ENCODE peak calls at places on chromosomes 11 and 22, in four cellular contexts. One of them, this sample, is unnamed.

GRCh38 chr11:62573006-62573591 is 592 bp downstream of the EEF1G start:
- DNase-seq in substantia nigra: peak
- DNase-seq in kidney: peak
- DNase-seq in cardiac muscle cell: peak
- DNase-seq in this sample: peak

GRCh38 chr11:87879118-87879517 is 296.1 kb downstream of the RAB38 start:
- DNase-seq in kidney: no peak
- DNase-seq in cardiac muscle cell: peak
- DNase-seq in substantia nigra: no peak
- DNase-seq in this sample: no peak

GRCh38 chr11:34640050-34640971 is 19.4 kb downstream of the EHF start:
- DNase-seq in cardiac muscle cell: no peak
- DNase-seq in substantia nigra: no peak
- DNase-seq in kidney: peak
- DNase-seq in this sample: no peak

GRCh38 chr11:48024635-48025071 is 44.3 kb downstream of the PTPRJ start:
- DNase-seq in kidney: no peak
- DNase-seq in cardiac muscle cell: no peak
- DNase-seq in substantia nigra: peak
- DNase-seq in this sample: peak

GRCh38 chr11:125724125-125724524 is 22.0 kb upstream of the PATE1 start:
- DNase-seq in kidney: no peak
- DNase-seq in substantia nigra: no peak
- DNase-seq in cardiac muscle cell: peak
- DNase-seq in this sample: peak

GRCh38 chr11:61815790-61816735 is 740 bp downstream of the FADS1 start:
- DNase-seq in kidney: peak
- DNase-seq in substantia nigra: peak
- DNase-seq in cardiac muscle cell: peak
- DNase-seq in this sample: peak

GRCh38 chr11:69500285-69501120 is 19.0 kb downstream of the LINC01488 start:
- DNase-seq in kidney: peak
- DNase-seq in substantia nigra: no peak
- DNase-seq in cardiac muscle cell: no peak
- DNase-seq in this sample: no peak

GRCh38 chr11:125343086-125343731 is 152.9 kb downstream of the FEZ1 start:
- DNase-seq in substantia nigra: no peak
- DNase-seq in kidney: no peak
- DNase-seq in cardiac muscle cell: no peak
- DNase-seq in this sample: no peak

GRCh38 chr11:68855205-68855978 is 13.7 kb upstream of the CPT1A start:
- DNase-seq in cardiac muscle cell: peak
- DNase-seq in substantia nigra: peak
- DNase-seq in kidney: peak
- DNase-seq in this sample: peak

GRCh38 chr22:23402275-23403151 is 177.6 kb downstream of the IGLL1 start:
- DNase-seq in substantia nigra: peak
- DNase-seq in kidney: peak
- DNase-seq in cardiac muscle cell: peak
- DNase-seq in this sample: peak

GRCh38 chr11:126308271-126308671 is 4.4 kb downstream of the DCPS start:
- DNase-seq in substantia nigra: no peak
- DNase-seq in cardiac muscle cell: no peak
- DNase-seq in kidney: no peak
- DNase-seq in this sample: no peak

GRCh38 chr11:31812392-31813241 is 1.5 kb upstream of the PAX6 start:
- DNase-seq in cardiac muscle cell: no peak
- DNase-seq in kidney: peak
- DNase-seq in substantia nigra: no peak
- DNase-seq in this sample: no peak

GRCh38 chr22:24112188-24112587 is 69.1 kb upstream of the SUSD2 start:
- DNase-seq in substantia nigra: no peak
- DNase-seq in kidney: no peak
- DNase-seq in cardiac muscle cell: peak
- DNase-seq in this sample: no peak

GRCh38 chr11:123188508-123189165 is 6.4 kb downstream of the CLMP start:
- DNase-seq in cardiac muscle cell: peak
- DNase-seq in kidney: no peak
- DNase-seq in substantia nigra: peak
- DNase-seq in this sample: peak

GRCh38 chr11:71999360-71999759 is 651 bp downstream of the IL18BP start:
- DNase-seq in substantia nigra: no peak
- DNase-seq in cardiac muscle cell: peak
- DNase-seq in kidney: peak
- DNase-seq in this sample: no peak

GRCh38 chr22:18031670-18032454 is 7.5 kb upstream of the MICAL3 start:
- DNase-seq in kidney: peak
- DNase-seq in cardiac muscle cell: peak
- DNase-seq in substantia nigra: no peak
- DNase-seq in this sample: peak

GRCh38 chr22:36328635-36329216 is 59.0 kb downstream of the MYH9 start:
- DNase-seq in substantia nigra: peak
- DNase-seq in cardiac muscle cell: peak
- DNase-seq in kidney: peak
- DNase-seq in this sample: no peak

GRCh38 chr22:39556970-39557811 is 13.4 kb upstream of the CACNA1I start:
- DNase-seq in cardiac muscle cell: peak
- DNase-seq in substantia nigra: no peak
- DNase-seq in kidney: no peak
- DNase-seq in this sample: peak

GRCh38 chr11:47204633-47204989 is 10.2 kb upstream of the DDB2 start:
- DNase-seq in substantia nigra: no peak
- DNase-seq in cardiac muscle cell: peak
- DNase-seq in kidney: no peak
- DNase-seq in this sample: peak

GRCh38 chr11:72834905-72835304 is 20.7 kb downstream of the ATG16L2 start:
- DNase-seq in cardiac muscle cell: no peak
- DNase-seq in substantia nigra: no peak
- DNase-seq in kidney: no peak
- DNase-seq in this sample: no peak

GRCh38 chr11:44899959-44900358 is 50.7 kb downstream of the TP53I11 start:
- DNase-seq in cardiac muscle cell: peak
- DNase-seq in substantia nigra: no peak
- DNase-seq in kidney: no peak
- DNase-seq in this sample: peak

GRCh38 chr22:41535244-41535643 is 9.0 kb downstream of the POLR3H start:
- DNase-seq in kidney: no peak
- DNase-seq in cardiac muscle cell: no peak
- DNase-seq in substantia nigra: no peak
- DNase-seq in this sample: peak

GRCh38 chr11:1650034-1650917 is 20.7 kb downstream of the KRTAP5-5 start:
- DNase-seq in cardiac muscle cell: no peak
- DNase-seq in substantia nigra: no peak
- DNase-seq in kidney: peak
- DNase-seq in this sample: no peak

GRCh38 chr11:120801801-120802689 is 221.9 kb upstream of the TBCEL start:
- DNase-seq in cardiac muscle cell: peak
- DNase-seq in substantia nigra: peak
- DNase-seq in kidney: no peak
- DNase-seq in this sample: peak

GRCh38 chr11:27807594-27807993 is 107.3 kb upstream of the BDNF start:
- DNase-seq in cardiac muscle cell: no peak
- DNase-seq in substantia nigra: no peak
- DNase-seq in kidney: no peak
- DNase-seq in this sample: no peak

GRCh38 chr11:77299528-77299993 is 1.9 kb downstream of the GDPD4 start:
- DNase-seq in kidney: no peak
- DNase-seq in substantia nigra: no peak
- DNase-seq in cardiac muscle cell: no peak
- DNase-seq in this sample: no peak

GRCh38 chr22:31210830-31211503 is 1.1 kb upstream of the LIMK2 start:
- DNase-seq in cardiac muscle cell: peak
- DNase-seq in substantia nigra: no peak
- DNase-seq in kidney: no peak
- DNase-seq in this sample: peak

GRCh38 chr11:130003717-130004001 is 1.0 kb upstream of the PRDM10 start:
- DNase-seq in cardiac muscle cell: no peak
- DNase-seq in kidney: no peak
- DNase-seq in substantia nigra: no peak
- DNase-seq in this sample: no peak

GRCh38 chr11:68340003-68340767 is 27.8 kb downstream of the LRP5 start:
- DNase-seq in kidney: no peak
- DNase-seq in substantia nigra: no peak
- DNase-seq in cardiac muscle cell: no peak
- DNase-seq in this sample: no peak

GRCh38 chr22:26124991-26125725 is 44.1 kb upstream of the SEZ6L start:
- DNase-seq in cardiac muscle cell: no peak
- DNase-seq in kidney: no peak
- DNase-seq in substantia nigra: no peak
- DNase-seq in this sample: peak

GRCh38 chr11:79113099-79113498 is 327.7 kb downstream of the TENM4 start:
- DNase-seq in kidney: no peak
- DNase-seq in substantia nigra: no peak
- DNase-seq in cardiac muscle cell: peak
- DNase-seq in this sample: no peak

GRCh38 chr11:2471804-2472096 is 26.9 kb downstream of the KCNQ1 start:
- DNase-seq in cardiac muscle cell: no peak
- DNase-seq in kidney: no peak
- DNase-seq in substantia nigra: no peak
- DNase-seq in this sample: no peak

GRCh38 chr22:43829448-43829821 is 17.3 kb upstream of the EFCAB6 start:
- DNase-seq in cardiac muscle cell: no peak
- DNase-seq in substantia nigra: no peak
- DNase-seq in kidney: peak
- DNase-seq in this sample: no peak

GRCh38 chr22:43828711-43829447 is 16.8 kb upstream of the EFCAB6 start:
- DNase-seq in kidney: peak
- DNase-seq in substantia nigra: peak
- DNase-seq in cardiac muscle cell: peak
- DNase-seq in this sample: peak

GRCh38 chr22:43831561-43832392 is 19.7 kb upstream of the EFCAB6 start:
- DNase-seq in substantia nigra: no peak
- DNase-seq in kidney: peak
- DNase-seq in cardiac muscle cell: no peak
- DNase-seq in this sample: no peak

GRCh38 chr22:43830931-43831560 is 18.9 kb upstream of the EFCAB6 start:
- DNase-seq in substantia nigra: no peak
- DNase-seq in cardiac muscle cell: no peak
- DNase-seq in kidney: peak
- DNase-seq in this sample: no peak

DNA sequence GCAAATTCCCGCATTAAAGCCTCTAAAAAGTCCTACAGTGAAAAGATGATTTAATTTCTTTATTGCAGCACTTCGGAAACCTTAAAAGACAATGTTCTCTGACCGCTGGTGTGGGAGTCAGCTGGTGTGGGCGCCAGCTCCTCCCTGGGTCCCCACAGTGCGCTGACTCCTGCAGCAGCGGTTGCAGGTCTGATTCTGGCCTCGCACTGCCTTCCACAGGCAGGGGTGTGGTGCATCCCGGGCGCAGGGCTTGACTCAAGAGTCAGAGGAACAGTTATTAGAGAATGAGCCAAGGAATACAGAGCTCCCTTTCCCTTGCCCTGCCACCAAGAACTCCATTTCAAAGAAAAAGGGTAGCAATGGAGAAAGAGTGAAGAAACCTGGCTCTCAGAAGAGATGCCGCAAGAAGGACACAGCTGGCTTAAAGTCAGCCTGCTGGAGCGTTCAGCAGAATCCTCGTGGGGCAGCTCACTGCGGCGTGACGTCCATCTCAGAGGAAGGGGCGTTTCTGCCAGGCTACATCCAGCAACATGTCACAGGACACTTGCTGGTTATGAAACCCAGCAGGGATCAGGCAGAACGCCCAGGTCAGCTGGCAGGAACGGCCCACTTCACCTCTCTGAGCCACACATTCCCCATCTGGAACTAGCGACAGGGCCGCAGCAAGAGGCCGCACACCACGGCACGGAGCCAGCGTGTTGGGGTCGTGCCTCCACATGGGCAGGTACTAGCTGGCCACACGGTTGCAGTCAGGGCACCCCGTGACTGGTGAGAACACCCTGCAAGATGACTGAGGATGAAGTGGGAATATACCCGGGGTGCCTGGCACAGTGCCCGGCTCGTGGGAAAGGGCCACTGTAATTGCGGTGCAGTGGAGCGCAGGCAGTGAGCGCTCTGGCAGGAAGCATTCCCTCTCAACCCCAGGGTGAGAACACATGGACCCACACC is 18.1 kb upstream of the EFCAB6 start:
- DNase-seq in kidney: peak
- DNase-seq in cardiac muscle cell: peak
- DNase-seq in substantia nigra: no peak
- DNase-seq in this sample: no peak
- H3K27ac ChIP-seq in kidney: no peak
- H3K27ac ChIP-seq in cardiac muscle cell: no peak
- H3K27ac ChIP-seq in substantia nigra: no peak
- H3K27ac ChIP-seq in this sample: no peak

GRCh38 chr22:37891926-37892325 is 14.2 kb upstream of the MICALL1 start:
- DNase-seq in substantia nigra: no peak
- DNase-seq in cardiac muscle cell: no peak
- DNase-seq in kidney: no peak
- DNase-seq in this sample: no peak

GRCh38 chr22:37894939-37895670 is 11.0 kb upstream of the MICALL1 start:
- DNase-seq in cardiac muscle cell: no peak
- DNase-seq in substantia nigra: peak
- DNase-seq in kidney: no peak
- DNase-seq in this sample: no peak

GRCh38 chr22:37896181-37896592 is 9.9 kb upstream of the MICALL1 start:
- DNase-seq in cardiac muscle cell: peak
- DNase-seq in substantia nigra: no peak
- DNase-seq in kidney: no peak
- DNase-seq in this sample: no peak

GRCh38 chr22:37893583-37893983 is 12.5 kb upstream of the MICALL1 start:
- DNase-seq in cardiac muscle cell: no peak
- DNase-seq in kidney: no peak
- DNase-seq in substantia nigra: no peak
- DNase-seq in this sample: no peak

GRCh38 chr22:37892566-37893338 is 13.3 kb upstream of the MICALL1 start:
- DNase-seq in substantia nigra: peak
- DNase-seq in kidney: no peak
- DNase-seq in cardiac muscle cell: peak
- DNase-seq in this sample: no peak
- H3K27ac ChIP-seq in substantia nigra: peak
- H3K27ac ChIP-seq in kidney: no peak
- H3K27ac ChIP-seq in cardiac muscle cell: no peak
- H3K27ac ChIP-seq in this sample: no peak

GRCh38 chr11:114156131-114156581 is 96.6 kb downstream of the ZBTB16 start:
- DNase-seq in substantia nigra: no peak
- DNase-seq in cardiac muscle cell: no peak
- DNase-seq in kidney: peak
- DNase-seq in this sample: no peak

GRCh38 chr11:114155116-114155515 is 95.6 kb downstream of the ZBTB16 start:
- DNase-seq in cardiac muscle cell: no peak
- DNase-seq in kidney: peak
- DNase-seq in substantia nigra: no peak
- DNase-seq in this sample: no peak

GRCh38 chr11:114153224-114153623 is 93.7 kb downstream of the ZBTB16 start:
- DNase-seq in kidney: no peak
- DNase-seq in substantia nigra: no peak
- DNase-seq in cardiac muscle cell: no peak
- DNase-seq in this sample: no peak

GRCh38 chr11:114152785-114153184 is 93.3 kb downstream of the ZBTB16 start:
- DNase-seq in cardiac muscle cell: no peak
- DNase-seq in kidney: no peak
- DNase-seq in substantia nigra: no peak
- DNase-seq in this sample: no peak

GRCh38 chr11:114154271-114155047 is 94.9 kb downstream of the ZBTB16 start:
- DNase-seq in cardiac muscle cell: peak
- DNase-seq in kidney: peak
- DNase-seq in substantia nigra: no peak
- DNase-seq in this sample: no peak
- H3K27ac ChIP-seq in cardiac muscle cell: no peak
- H3K27ac ChIP-seq in kidney: peak
- H3K27ac ChIP-seq in substantia nigra: peak
- H3K27ac ChIP-seq in this sample: no peak

GRCh38 chr22:46050451-46050845 is 73.5 kb upstream of the WNT7B start:
- DNase-seq in kidney: no peak
- DNase-seq in cardiac muscle cell: no peak
- DNase-seq in substantia nigra: no peak
- DNase-seq in this sample: no peak
- H3K27ac ChIP-seq in kidney: no peak
- H3K27ac ChIP-seq in cardiac muscle cell: no peak
- H3K27ac ChIP-seq in substantia nigra: peak
- H3K27ac ChIP-seq in this sample: no peak